ENCODE peak calls at places on chromosomes 3 and 15, in eight cellular contexts. D is iPS DF 6.9, W is neural progenitor cell, E is fibroblast of lung, C is mucosa of descending colon, I is endothelial cell of umbilical vein, T is astrocyte of the cerebellum, Q is transverse colon. L is an unnamed sample.

GRCh38 chr15:100900136-100900894 is 18.8 kb upstream of the LRRK1 start:
- DNase-seq in E (no peak), I (no peak), D (no peak), T (no peak), C (peak; percentile 74), W (peak; percentile 32), Q (peak; percentile 68), L (no peak)

GRCh38 chr15:79065744-79066376 is 24.7 kb downstream of the RASGRF1 start:
- DNase-seq in D (no peak), E (no peak), T (no peak), I (no peak), Q (no peak), W (no peak), C (no peak), L (no peak)

GRCh38 chr15:71679223-71680078 is 130.9 kb upstream of the NR2E3 start:
- DNase-seq in T (no peak), I (peak; percentile 57), Q (no peak), D (no peak), W (no peak), E (peak; percentile 67), C (no peak), L (no peak)

GRCh38 chr3:171803044-171803443 is 7.2 kb downstream of the PLD1 start:
- DNase-seq in D (no peak), Q (no peak), T (no peak), C (no peak), W (no peak), I (no peak), E (no peak), L (no peak)

GRCh38 chr3:187986514-187986934 is 167.4 kb upstream of the LPP start:
- DNase-seq in W (no peak), C (no peak), Q (no peak), I (peak; percentile 84), D (no peak), E (peak; percentile 97), T (no peak), L (peak; percentile 79)

GRCh38 chr15:88636039-88636438 is 2.8 kb upstream of the ISG20 start:
- DNase-seq in W (no peak), D (no peak), T (no peak), I (no peak), Q (peak; percentile 56), C (peak; percentile 83), E (no peak), L (no peak)

GRCh38 chr15:28963711-28964081 is 77.9 kb downstream of the APBA2 start:
- DNase-seq in D (no peak), I (no peak), E (no peak), T (no peak), W (no peak), Q (no peak), C (no peak), L (no peak)

GRCh38 chr3:117200962-117201361 is 491.4 kb downstream of the TUSC7 start:
- DNase-seq in W (no peak), T (no peak), C (no peak), I (peak; percentile 37), E (no peak), Q (no peak), D (no peak), L (no peak)

GRCh38 chr15:85667491-85668424 is 127.0 kb downstream of the KLHL25 start:
- DNase-seq in I (peak; percentile 99), D (no peak), Q (peak; percentile 25), T (peak; percentile 95), E (peak; percentile 99), W (no peak), C (no peak), L (peak; percentile 95)
- H3K4me3 ChIP-seq in I (no peak overlapping the region), D (no peak overlapping the region), Q (no peak overlapping the region), T (no peak overlapping the region), E (peak overlapping the region; percentile 27), W (no peak overlapping the region), C (no peak overlapping the region), L (no peak overlapping the region)

GRCh38 chr3:86624192-86624591 is 366.8 kb downstream of the VGLL3 start:
- DNase-seq in T (no peak), I (no peak), E (no peak), W (no peak), Q (no peak), D (no peak), C (no peak), L (no peak)

GRCh38 chr3:86629511-86629910 is 361.4 kb downstream of the VGLL3 start:
- DNase-seq in I (no peak), Q (no peak), T (no peak), W (no peak), E (no peak), C (no peak), D (no peak), L (no peak)
- H3K4me3 ChIP-seq in I (no peak overlapping the region), Q (no peak overlapping the region), T (no peak overlapping the region), W (no peak overlapping the region), E (no peak overlapping the region), C (no peak overlapping the region), D (no peak overlapping the region), L (no peak overlapping the region)

GRCh38 chr15:25435474-25436243 is 3.2 kb downstream of the UBE3A start:
- DNase-seq in C (no peak), I (no peak), T (no peak), E (no peak), D (no peak), W (no peak), Q (no peak), L (no peak)
- H3K4me3 ChIP-seq in C (no peak overlapping the region), I (no peak overlapping the region), T (no peak overlapping the region), E (no peak overlapping the region), D (no peak overlapping the region), W (peak overlapping the region; percentile 89), Q (no peak overlapping the region), L (no peak overlapping the region)

GRCh38 chr3:62371735-62372591 is 1.4 kb downstream of the FEZF2 start:
- DNase-seq in I (no peak), Q (no peak), W (peak; percentile 64), E (no peak), T (no peak), D (no peak), C (no peak), L (no peak)
- H3K4me3 ChIP-seq in I (no peak overlapping the region), Q (no peak overlapping the region), W (peak overlapping the region; percentile 46), E (no peak overlapping the region), T (no peak overlapping the region), D (no peak overlapping the region), C (no peak overlapping the region), L (no peak overlapping the region)

GRCh38 chr3:183823963-183824362 is 1.4 kb downstream of the MAP6D1 start:
- DNase-seq in T (no peak), I (no peak), Q (no peak), C (no peak), E (no peak), D (no peak), W (no peak), L (no peak)
- H3K4me3 ChIP-seq in T (no peak overlapping the region), I (no peak overlapping the region), Q (no peak overlapping the region), C (no peak overlapping the region), E (peak overlapping the region; percentile 50), D (no peak overlapping the region), W (peak overlapping the region; percentile 72), L (peak overlapping the region; percentile 57)

GRCh38 chr3:50242778-50243551 is 7.0 kb downstream of the GNAI2 start:
- DNase-seq in I (peak; percentile 93), C (peak; percentile 87), D (no peak), W (no peak), T (no peak), E (peak; percentile 76), Q (peak; percentile 65), L (no peak)
- H3K4me3 ChIP-seq in I (no peak overlapping the region), C (no peak overlapping the region), D (no peak overlapping the region), W (no peak overlapping the region), T (no peak overlapping the region), E (no peak overlapping the region), Q (no peak overlapping the region), L (no peak overlapping the region)

DNA sequence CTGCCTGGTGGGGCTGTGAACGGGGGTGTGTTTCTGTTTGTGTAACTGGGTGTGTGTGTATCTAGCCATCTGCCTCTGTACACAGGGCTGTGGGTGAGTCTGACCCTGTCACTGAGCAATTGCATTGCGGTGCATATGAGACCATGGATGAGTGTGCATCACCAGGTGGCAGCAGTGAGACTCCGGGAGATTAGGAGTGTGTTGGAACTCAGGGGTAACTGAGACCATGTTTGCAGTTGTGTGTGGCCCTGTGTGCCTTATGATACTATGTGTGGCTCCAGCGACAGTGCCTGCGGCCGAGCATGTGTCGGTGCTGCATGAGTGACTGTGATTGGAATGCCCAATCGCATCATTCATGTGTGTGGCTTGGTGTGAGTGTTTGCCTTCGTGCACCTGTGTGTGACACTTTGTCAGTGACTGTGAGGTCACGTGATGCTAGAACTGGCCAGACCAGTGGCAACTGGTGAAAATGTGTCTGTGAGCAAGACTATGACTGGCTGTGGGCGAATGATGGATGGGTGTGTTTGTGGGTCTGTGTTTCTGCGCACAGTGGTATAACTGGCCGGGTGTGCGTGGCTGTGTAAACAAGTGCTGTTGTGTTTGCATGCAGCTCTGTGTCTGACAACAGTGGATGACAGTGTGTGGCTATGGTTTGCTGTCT is 14.0 kb downstream of the VILL start:
- DNase-seq in Q (peak; percentile 94), C (peak; percentile 86), T (peak; percentile 36), I (peak; percentile 50), W (peak; percentile 72), E (peak; percentile 51), D (no peak), L (no peak)
- H3K4me3 ChIP-seq in Q (no peak overlapping the region), C (no peak overlapping the region), T (no peak overlapping the region), I (no peak overlapping the region), W (no peak overlapping the region), E (no peak overlapping the region), D (no peak overlapping the region), L (no peak overlapping the region)

GRCh38 chr3:44647771-44648170 is 761 bp upstream of the ZNF35 start:
- DNase-seq in C (no peak), Q (no peak), W (no peak), E (no peak), D (no peak), I (no peak), T (no peak), L (no peak)
- H3K4me3 ChIP-seq in C (no peak overlapping the region), Q (no peak overlapping the region), W (peak overlapping the region; percentile 94), E (peak overlapping the region; percentile 82), D (no peak overlapping the region), I (no peak overlapping the region), T (no peak overlapping the region), L (peak overlapping the region; percentile 87)

DNA sequence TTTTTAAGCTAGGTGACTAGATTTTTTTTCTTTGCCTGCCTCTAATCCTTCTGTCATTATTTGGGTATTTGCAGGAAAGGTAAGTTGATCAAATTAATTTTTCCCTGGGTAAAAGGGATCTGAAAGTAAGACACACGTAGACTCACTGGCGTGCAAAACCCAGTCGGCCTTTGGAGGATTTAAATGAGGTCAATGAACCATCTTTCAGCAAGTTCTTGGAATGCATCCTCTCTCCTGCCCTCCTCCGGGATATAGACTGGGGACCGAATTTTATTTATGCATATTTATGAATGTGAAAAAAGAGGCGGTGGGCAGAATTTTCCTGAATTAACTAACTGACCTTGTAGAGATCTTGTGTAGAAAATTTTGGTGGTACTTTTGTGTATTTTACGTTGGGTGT is 2.2 kb downstream of the CADM2 start:
- DNase-seq in C (no peak), T (no peak), I (no peak), E (no peak), W (peak; percentile 16), D (no peak), Q (no peak), L (no peak)
- H3K4me3 ChIP-seq in C (no peak overlapping the region), T (peak overlapping the region; percentile 16), I (no peak overlapping the region), E (no peak overlapping the region), W (peak overlapping the region; percentile 82), D (peak overlapping the region; percentile 68), Q (no peak overlapping the region), L (no peak overlapping the region)

GRCh38 chr3:183698760-183699159 is 1.2 kb downstream of the YEATS2 start:
- DNase-seq in T (no peak), I (peak; percentile 41), W (peak; percentile 36), C (no peak), Q (peak; percentile 14), E (peak; percentile 43), D (no peak), L (no peak)
- H3K4me3 ChIP-seq in T (peak overlapping the region; percentile 96), I (peak overlapping the region; percentile 86), W (peak overlapping the region; percentile 95), C (no peak overlapping the region), Q (peak overlapping the region; percentile 92), E (peak overlapping the region; percentile 86), D (peak overlapping the region; percentile 96), L (peak overlapping the region; percentile 70)

L was measured in skeletal muscle cell.